ENCODE peak calls at places on chromosomes 3 and 15, in five cellular contexts. E is activated B cell treated with CpG ODN at 0.5 μM for 24 hours, W is GM06990, V is H9, R is AG04450. A is an unnamed sample.
A peak's percentile ranks its signal among the peaks of the same experiment; 100 is the strongest.

GRCh38 chr3:52253314-52254260 is 8.0 kb downstream of the PPM1M start:
- DNase-seq in E (peak; percentile 58), W (peak; percentile 82), V (no peak), R (no peak), A (peak; percentile 71)

GRCh38 chr15:100107151-100107550 is 234.6 kb downstream of the ADAMTS17 start:
- DNase-seq in E (no peak), W (no peak), V (no peak), R (no peak), A (no peak)

GRCh38 chr3:69787436-69788168 is 48.3 kb downstream of the MITF start:
- DNase-seq in E (no peak), W (no peak), V (no peak), R (peak; percentile 29), A (no peak)

GRCh38 chr15:50778089-50778488 is 12.6 kb upstream of the SPPL2A start:
- DNase-seq in E (no peak), W (no peak), V (no peak), R (no peak), A (no peak)

GRCh38 chr3:10366681-10367101 is 45.8 kb upstream of the SEC13 start:
- DNase-seq in E (no peak), W (no peak), V (no peak), R (peak; percentile 97), A (no peak)

GRCh38 chr3:45932112-45932511 is 11.2 kb upstream of the CXCR6 start:
- DNase-seq in E (no peak), W (no peak), V (no peak), R (no peak), A (peak; percentile 45)

GRCh38 chr3:152011812-152012735 is 138.6 kb downstream of the SUCNR1 start:
- DNase-seq in E (no peak), W (no peak), V (no peak), R (no peak), A (no peak)

GRCh38 chr3:9600597-9600996 is 47.0 kb upstream of the LHFPL4 start:
- DNase-seq in E (no peak), W (no peak), V (no peak), R (no peak), A (peak; percentile 86)

GRCh38 chr15:63048986-63049665 is 6.6 kb downstream of the TPM1 start:
- DNase-seq in E (no peak), W (peak; percentile 36), V (peak; percentile 64), R (no peak), A (peak; percentile 83)

GRCh38 chr15:77654975-77655374 is 22.3 kb upstream of the LINGO1 start:
- DNase-seq in E (no peak), W (no peak), V (peak; percentile 76), R (no peak), A (no peak)

GRCh38 chr3:18389108-18389733 is 35.9 kb downstream of the SATB1 start:
- DNase-seq in E (no peak), W (no peak), V (no peak), R (no peak), A (no peak)

GRCh38 chr3:36906504-36907149 is 38.2 kb downstream of the TRANK1 start:
- DNase-seq in E (no peak), W (no peak), V (no peak), R (peak; percentile 18), A (no peak)

GRCh38 chr3:185822221-185822956 is 2.5 kb downstream of the IGF2BP2 start:
- DNase-seq in E (no peak), W (no peak), V (no peak), R (no peak), A (no peak)

GRCh38 chr3:101902041-101902440 is 52.7 kb downstream of the NFKBIZ start:
- DNase-seq in E (no peak), W (peak; percentile 40), V (no peak), R (peak; percentile 87), A (no peak)

GRCh38 chr3:134713673-134714072 is 62.9 kb upstream of the KY start:
- DNase-seq in E (no peak), W (peak; percentile 6), V (no peak), R (no peak), A (no peak)

GRCh38 chr3:29026301-29026700 is 254.6 kb upstream of the RBMS3 start:
- DNase-seq in E (no peak), W (peak; percentile 40), V (no peak), R (no peak), A (no peak)

GRCh38 chr15:60964527-60964926 is 264.6 kb downstream of the RORA start:
- DNase-seq in E (no peak), W (no peak), V (peak; percentile 37), R (no peak), A (no peak)

GRCh38 chr3:112247900-112248299 is 46.1 kb downstream of the SLC9C1 start:
- DNase-seq in E (no peak), W (peak; percentile 63), V (no peak), R (no peak), A (no peak)

GRCh38 chr15:45332694-45333093 is 45.6 kb downstream of the GATM start:
- DNase-seq in E (no peak), W (no peak), V (no peak), R (no peak), A (no peak)

GRCh38 chr15:39596358-39597051 is 15.6 kb downstream of the THBS1 start:
- DNase-seq in E (no peak), W (no peak), V (no peak), R (no peak), A (no peak)

GRCh38 chr15:90562669-90563068 is 32.9 kb downstream of the CRTC3 start:
- DNase-seq in E (no peak), W (no peak), V (no peak), R (no peak), A (no peak)

GRCh38 chr3:128338536-128339400 is 127.9 kb downstream of the DNAJB8 start:
- DNase-seq in E (no peak), W (no peak), V (no peak), R (no peak), A (no peak)

GRCh38 chr3:43872301-43872700 is 181.6 kb downstream of the ABHD5 start:
- DNase-seq in E (no peak), W (no peak), V (peak; percentile 27), R (peak; percentile 57), A (no peak)

GRCh38 chr3:81726132-81726531 is 35.3 kb downstream of the GBE1 start:
- DNase-seq in E (no peak), W (no peak), V (no peak), R (no peak), A (no peak)

GRCh38 chr15:100713163-100713867 is 110.9 kb downstream of the ASB7 start:
- DNase-seq in E (no peak), W (no peak), V (peak; percentile 41), R (no peak), A (no peak)

GRCh38 chr15:67997996-67998395 is 56.1 kb upstream of the PIAS1 start:
- DNase-seq in E (no peak), W (no peak), V (no peak), R (no peak), A (no peak)

GRCh38 chr15:47839233-47839867 is 122.0 kb downstream of the SEMA6D start:
- DNase-seq in E (no peak), W (no peak), V (no peak), R (no peak), A (no peak)

GRCh38 chr3:99645277-99646106 is 7.1 kb downstream of the COL8A1 start:
- DNase-seq in E (no peak), W (no peak), V (peak; percentile 51), R (no peak), A (no peak)

GRCh38 chr15:31037731-31038477 is 46.5 kb upstream of the MTMR10 start:
- DNase-seq in E (no peak), W (no peak), V (no peak), R (no peak), A (no peak)

GRCh38 chr3:71713041-71713440 is 12.2 kb downstream of the EIF4E3 start:
- DNase-seq in E (no peak), W (no peak), V (no peak), R (no peak), A (no peak)

GRCh38 chr3:141840737-141841544 is 35.5 kb upstream of the ATP1B3 start:
- DNase-seq in E (no peak), W (no peak), V (no peak), R (no peak), A (no peak)

GRCh38 chr3:175511219-175511780 is 652.2 kb downstream of the NAALADL2 start:
- DNase-seq in E (no peak), W (no peak), V (no peak), R (no peak), A (no peak)
- TF ChIP-seq CTCF in E (no peak), W (no peak), V (no peak), R (no peak), A (no peak)

DNA sequence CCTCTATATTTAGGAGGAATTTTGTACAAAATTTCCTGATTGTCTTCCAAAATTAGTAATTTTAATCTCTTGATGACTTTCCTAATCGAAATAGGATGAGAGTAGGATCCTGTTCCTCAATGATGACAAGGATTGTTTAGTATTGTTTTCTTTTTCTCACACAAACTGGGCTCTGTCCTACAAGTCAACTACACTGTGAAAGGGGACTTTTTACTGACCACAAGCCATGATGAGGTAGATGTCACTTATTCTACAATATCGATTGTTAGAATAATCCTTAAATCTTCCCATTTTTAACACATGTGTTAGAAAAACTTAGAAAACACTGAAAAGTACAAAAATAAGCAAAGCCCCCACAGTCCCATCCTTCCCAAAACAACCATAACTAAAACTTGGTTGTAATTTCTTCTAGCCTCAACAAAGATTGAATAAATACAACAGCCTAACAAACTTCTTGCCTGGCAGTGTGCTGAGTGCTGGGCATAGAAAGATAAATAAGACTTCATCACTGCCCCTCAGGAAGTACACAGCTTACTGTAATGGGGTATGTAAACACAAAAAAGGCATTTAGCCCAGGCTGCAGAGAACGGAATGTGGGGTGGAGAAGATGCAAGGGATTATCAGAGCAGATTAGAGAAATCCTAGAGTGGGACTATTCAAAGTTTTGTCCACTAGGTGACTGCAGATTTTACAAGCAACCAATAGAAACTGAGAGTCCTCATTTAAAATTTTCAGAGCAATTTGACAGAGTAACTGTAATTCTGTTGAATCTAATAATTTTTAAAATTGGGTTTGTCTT is 35.6 kb upstream of the TSC22D2 start:
- DNase-seq in E (no peak), W (no peak), V (no peak), R (no peak), A (no peak)
- TF ChIP-seq CTCF in E (no peak), W (peak; percentile 18), V (peak; percentile 56), R (peak; percentile 38), A (no peak)

DNA sequence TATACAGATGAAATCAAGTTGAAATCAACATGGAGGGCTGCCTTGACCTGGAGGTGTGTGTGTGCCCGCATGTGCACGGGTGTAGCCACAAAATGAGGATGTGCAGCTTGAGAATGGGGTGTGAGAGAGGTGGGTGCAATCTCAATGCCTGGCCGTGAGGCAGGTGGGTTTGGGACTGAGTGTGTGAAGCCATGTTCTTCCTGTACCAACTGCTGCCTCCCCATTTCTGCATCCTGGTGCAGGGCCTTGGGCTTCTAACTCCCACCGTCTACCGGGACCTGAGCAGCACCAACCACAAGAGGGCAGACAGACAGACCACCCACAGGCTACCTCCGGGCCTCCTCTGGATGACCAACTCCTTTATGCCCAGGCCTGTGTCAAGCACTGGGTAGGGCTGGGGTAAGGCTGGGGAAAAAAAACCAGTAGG is 161.9 kb upstream of the TLE3 start:
- DNase-seq in E (no peak), W (no peak), V (peak; percentile 64), R (no peak), A (no peak)
- TF ChIP-seq CTCF in E (no peak), W (peak; percentile 36), V (peak; percentile 62), R (peak; percentile 19), A (no peak)

GRCh38 chr3:72919520-72919919 is 31.7 kb downstream of the GXYLT2 start:
- DNase-seq in E (no peak), W (no peak), V (no peak), R (no peak), A (no peak)

GRCh38 chr3:72924055-72924454 is 36.2 kb downstream of the GXYLT2 start:
- DNase-seq in E (no peak), W (no peak), V (peak; percentile 39), R (no peak), A (no peak)
- TF ChIP-seq CTCF in E (no peak), W (peak; percentile 17), V (peak; percentile 58), R (no peak), A (no peak)

GRCh38 chr15:52162876-52163275 is 28.3 kb downstream of the GNB5 start:
- DNase-seq in E (no peak), W (no peak), V (no peak), R (no peak), A (no peak)
- TF ChIP-seq CTCF in E (no peak), W (no peak), V (no peak), R (no peak), A (no peak)